ENCODE peak calls at places on chromosomes 7 and 10, in five cellular contexts. T, P, N, B and Q are unnamed samples.
A peak's percentile ranks its signal among the peaks of the same experiment; 100 is the strongest.

GRCh38 chr10:46543379-46544014 is 13.0 kb downstream of the GPRIN2 start:
- DNase-seq in P (peak; percentile 32), N (no peak), B (no peak), T (peak; percentile 8), Q (no peak)

GRCh38 chr7:133434246-133434865 is 181.5 kb downstream of the EXOC4 start:
- DNase-seq in N (no peak), P (no peak), T (no peak), B (no peak), Q (no peak)

GRCh38 chr7:100789055-100789454 is 38.3 kb downstream of the EPHB4 start:
- DNase-seq in N (no peak), T (no peak), P (no peak), B (no peak), Q (no peak)

GRCh38 chr10:79152423-79152817 is 83.7 kb downstream of the ZMIZ1 start:
- DNase-seq in P (no peak), T (no peak), N (no peak), B (no peak), Q (no peak)

GRCh38 chr10:8054498-8055407 is at the start of gene GATA3:
- DNase-seq in T (peak; percentile 57), P (peak; percentile 72), B (no peak), N (no peak), Q (no peak)

GRCh38 chr10:86535057-86535882 is 13.7 kb upstream of the WAPL start:
- DNase-seq in B (peak; percentile 31), T (peak; percentile 90), P (peak; percentile 95), N (no peak), Q (no peak)

GRCh38 chr10:26790596-26790995 is 70.2 kb downstream of the ABI1 start:
- DNase-seq in B (no peak), N (no peak), P (no peak), T (no peak), Q (no peak)

GRCh38 chr10:34295142-34295548 is 520.0 kb downstream of the PARD3 start:
- DNase-seq in P (no peak), T (no peak), N (no peak), B (no peak), Q (no peak)

GRCh38 chr10:14740684-14741247 is 33.9 kb downstream of the FAM107B start:
- DNase-seq in T (no peak), P (no peak), N (no peak), B (no peak), Q (no peak)

GRCh38 chr7:68425377-68425776 is 1172.9 kb upstream of the AUTS2 start:
- DNase-seq in N (no peak), T (no peak), B (no peak), P (no peak), Q (no peak)

GRCh38 chr7:22238354-22239311 is 118.3 kb downstream of the RAPGEF5 start:
- DNase-seq in P (no peak), N (peak; percentile 47), T (no peak), B (no peak), Q (no peak)

GRCh38 chr10:131512852-131513251 is 201.3 kb upstream of the TCERG1L start:
- DNase-seq in N (no peak), B (no peak), P (no peak), T (no peak), Q (no peak)

GRCh38 chr10:81096558-81096957 is 558.9 kb downstream of the SH2D4B start:
- DNase-seq in P (no peak), B (no peak), N (no peak), T (no peak), Q (no peak)

GRCh38 chr7:105024734-105025133 is 10.7 kb downstream of the KMT2E start:
- DNase-seq in B (no peak), N (peak; percentile 61), P (no peak), T (no peak), Q (no peak)

GRCh38 chr10:227014-227413 is 91.8 kb downstream of the ZMYND11 start:
- DNase-seq in B (no peak), N (no peak), P (no peak), T (no peak), Q (peak; percentile 31)

GRCh38 chr10:130029209-130029608 is 65.1 kb upstream of the EBF3 start:
- DNase-seq in N (no peak), B (no peak), P (no peak), T (no peak), Q (no peak)

GRCh38 chr7:87147500-87147899 is 4.8 kb upstream of the DMTF1 start:
- DNase-seq in B (no peak), T (no peak), P (no peak), N (no peak), Q (no peak)

GRCh38 chr7:101696-102376 is 90.5 kb upstream of the FAM20C start:
- DNase-seq in P (no peak), N (peak; percentile 8), B (no peak), T (no peak), Q (peak; percentile 67)

GRCh38 chr10:133164816-133165555 is 5.0 kb downstream of the KNDC1 start:
- DNase-seq in T (no peak), N (no peak), B (no peak), P (no peak), Q (no peak)
- H3K27me3 ChIP-seq in T (peaks cover 43% of the 10 kb centered on the region), N (peaks cover 18% of the 10 kb centered on the region), B (no peaks in the 10 kb centered on the region), P (peaks cover 83% of the 10 kb centered on the region), Q (no peaks in the 10 kb centered on the region)

DNA sequence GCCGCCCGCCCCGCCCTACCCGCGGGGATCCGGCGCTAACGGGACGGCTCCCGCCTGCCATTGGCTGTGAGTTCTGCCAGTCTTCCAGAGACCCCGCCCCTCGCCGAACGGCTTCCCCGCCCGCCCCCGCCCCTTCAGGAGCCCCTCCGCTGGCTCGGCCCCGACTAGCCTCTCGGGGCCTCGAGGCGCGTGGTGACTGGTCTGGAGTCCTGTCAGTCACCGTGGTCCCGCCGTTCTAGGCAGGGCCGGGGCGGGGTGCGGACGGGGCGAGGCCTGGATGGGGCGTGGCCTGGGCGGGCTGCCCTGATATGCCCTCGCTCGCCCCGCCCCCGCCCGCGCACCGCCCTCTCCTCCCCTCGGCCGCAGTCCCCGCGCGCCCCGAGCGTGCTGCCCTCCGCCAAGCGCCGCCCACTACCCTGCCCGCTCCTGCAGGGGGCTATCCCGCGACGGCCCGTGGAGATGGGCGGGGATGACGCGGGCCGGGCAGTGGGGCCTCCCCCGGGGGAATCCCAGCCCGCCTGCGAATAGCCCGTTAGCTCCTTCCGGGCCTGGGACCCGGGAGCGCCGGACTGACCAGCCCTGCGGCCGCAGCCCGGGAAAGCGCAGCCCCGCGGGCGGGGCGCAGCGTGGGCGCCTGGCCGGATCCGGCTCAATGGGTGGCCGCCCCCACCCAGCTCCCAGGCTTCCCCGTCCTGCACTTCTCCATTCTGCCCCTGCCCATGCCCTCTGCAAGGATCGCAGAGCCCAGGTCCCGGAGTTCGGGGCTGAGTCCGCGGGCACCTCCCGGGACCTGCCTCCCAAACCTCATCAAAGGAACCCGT is 444 bp upstream of the HIP1 start:
- DNase-seq in P (peak; percentile 100), N (peak; percentile 97), T (peak; percentile 100), B (peak; percentile 95), Q (peak; percentile 82)
- TF ChIP-seq CTCF in P (no peak), N (no peak), T (no peak), B (no peak), Q (no peak)

GRCh38 chr7:129986600-129986999 is 33.8 kb upstream of the UBE2H start:
- DNase-seq in N (no peak), T (no peak), B (no peak), P (no peak), Q (no peak)
- H3K27me3 ChIP-seq in N (no peaks in the 10 kb centered on the region), T (no peaks in the 10 kb centered on the region), B (no peaks in the 10 kb centered on the region), P (no peaks in the 10 kb centered on the region), Q (no peaks in the 10 kb centered on the region)

GRCh38 chr10:53580465-53580864 is 807.9 kb upstream of the MBL2 start:
- DNase-seq in B (no peak), P (no peak), T (no peak), N (no peak), Q (no peak)
- TF ChIP-seq CTCF in B (no peak), P (no peak), T (no peak), N (no peak), Q (no peak)

GRCh38 chr10:9222917-9223316 is 1168.4 kb downstream of the GATA3 start:
- DNase-seq in T (no peak), N (no peak), P (no peak), B (no peak), Q (no peak)
- H3K27me3 ChIP-seq in T (no peaks in the 10 kb centered on the region), N (no peaks in the 10 kb centered on the region), P (no peaks in the 10 kb centered on the region), B (no peaks in the 10 kb centered on the region), Q (no peaks in the 10 kb centered on the region)

DNA sequence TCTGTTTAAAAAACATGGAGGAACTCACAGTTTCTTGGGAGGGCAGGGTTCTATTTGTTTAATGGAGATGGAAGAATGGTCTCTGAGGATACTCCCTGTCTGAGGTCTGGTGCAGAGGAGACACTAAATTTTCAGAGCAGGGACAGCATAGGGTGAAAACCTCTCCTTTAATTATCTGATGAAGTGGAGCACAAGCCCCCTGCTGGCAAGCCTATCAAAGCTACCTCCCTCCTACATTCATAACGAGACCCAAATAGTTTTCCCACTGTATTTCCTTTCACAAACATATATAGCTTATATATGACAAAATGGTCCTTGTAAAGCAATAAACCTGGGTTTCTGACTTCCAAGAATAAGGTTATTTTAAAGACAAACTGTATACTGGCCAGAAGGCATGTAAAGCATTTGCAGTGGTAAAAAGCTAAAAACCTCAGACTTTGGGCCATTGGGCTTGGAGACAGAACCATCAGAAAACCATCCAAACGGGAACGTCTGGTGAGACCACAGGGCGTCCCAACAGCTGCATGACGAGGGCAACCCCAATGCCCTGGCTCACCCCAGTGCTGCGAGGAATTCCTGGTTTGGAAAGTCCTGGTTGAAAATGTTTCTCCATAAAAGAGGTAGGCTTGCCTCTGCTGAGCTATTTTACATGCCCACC is 201.3 kb downstream of the FANK1 start:
- DNase-seq in P (no peak), B (no peak), T (no peak), N (no peak), Q (no peak)
- TF ChIP-seq CTCF in P (no peak), B (peak; percentile 16), T (no peak), N (peak; percentile 22), Q (peak; percentile 14)

GRCh38 chr10:92691591-92692084 is 1.9 kb downstream of the HHEX start:
- DNase-seq in P (peak; percentile 73), N (no peak), B (no peak), T (peak; percentile 45), Q (no peak)
- H3K27me3 ChIP-seq in P (peaks cover 81% of the 10 kb centered on the region), N (no peaks in the 10 kb centered on the region), B (no peaks in the 10 kb centered on the region), T (peaks cover 85% of the 10 kb centered on the region), Q (no peaks in the 10 kb centered on the region)